ENCODE peak calls at places on chromosomes 2 and 18, in four cellular contexts. X is K562, H is GM12891, A is GM12878. V is an unnamed sample.

GRCh38 chr2:85594715-85595377 is 699 bp upstream of the RNF181 start:
- DNase-seq in X (no peak), H (no peak), A (no peak), V (no peak)

GRCh38 chr2:127626175-127626574 is 19.8 kb upstream of the GPR17 start:
- DNase-seq in X (no peak), H (no peak), A (no peak), V (no peak)

GRCh38 chr18:74976331-74976909 is 232.5 kb downstream of the PTGR3 start:
- DNase-seq in X (no peak), H (no peak), A (no peak), V (no peak)

GRCh38 chr2:128472789-128473174 is 154.1 kb upstream of the HS6ST1 start:
- DNase-seq in X (no peak), H (peak), A (no peak), V (no peak)

GRCh38 chr2:20350105-20350712 is 435 bp downstream of the PUM2 start:
- DNase-seq in X (peak), H (peak), A (no peak), V (peak)

GRCh38 chr2:3078684-3079083 is 298.9 kb downstream of the EIPR1 start:
- DNase-seq in X (no peak), H (no peak), A (no peak), V (no peak)

GRCh38 chr2:1590611-1591460 is 153.5 kb downstream of the PXDN start:
- DNase-seq in X (no peak), H (no peak), A (no peak), V (no peak)

GRCh38 chr2:174012347-174013309 is 47.5 kb upstream of the SP3 start:
- DNase-seq in X (no peak), H (peak), A (no peak), V (no peak)

GRCh38 chr2:83055338-83056010 is 1403.6 kb downstream of the SUCLG1 start:
- DNase-seq in X (no peak), H (no peak), A (no peak), V (no peak)

GRCh38 chr2:162074937-162075688 is 1.1 kb upstream of the DPP4 start:
- DNase-seq in X (no peak), H (no peak), A (no peak), V (no peak)

GRCh38 chr18:72452328-72452727 is 91.8 kb downstream of the CBLN2 start:
- DNase-seq in X (no peak), H (no peak), A (no peak), V (no peak)

GRCh38 chr2:190881480-190882326 is 1.1 kb downstream of the GLS start:
- DNase-seq in X (peak), H (no peak), A (peak), V (peak)

GRCh38 chr2:69211111-69211510 is 175.9 kb downstream of the GFPT1 start:
- DNase-seq in X (no peak), H (no peak), A (no peak), V (no peak)

DNA sequence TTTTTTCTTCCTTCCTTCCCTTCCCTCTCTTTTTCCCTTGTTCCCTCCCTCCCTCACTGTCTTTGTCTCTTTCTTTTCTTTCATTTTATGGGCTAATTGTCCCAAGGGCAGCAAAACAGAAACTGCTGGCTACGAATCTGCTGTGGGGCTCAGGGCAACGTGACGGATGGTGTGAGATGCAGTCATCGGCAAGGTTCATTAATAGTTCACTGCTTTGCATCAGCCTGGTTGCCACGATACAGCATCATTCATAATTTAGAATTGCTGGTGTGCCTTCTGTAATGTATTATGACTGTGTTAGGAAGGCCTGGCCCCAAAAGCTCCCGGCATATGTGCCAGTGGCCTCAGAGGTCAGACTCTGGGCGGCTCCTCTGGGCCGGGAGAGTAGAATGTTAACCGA is 134.7 kb downstream of the NAPG start:
- DNase-seq in X (no peak), H (no peak), A (peak), V (no peak)
- TF ChIP-seq SPI1 in X (no peak), H (no peak), A (no peak), V (no peak)

DNA sequence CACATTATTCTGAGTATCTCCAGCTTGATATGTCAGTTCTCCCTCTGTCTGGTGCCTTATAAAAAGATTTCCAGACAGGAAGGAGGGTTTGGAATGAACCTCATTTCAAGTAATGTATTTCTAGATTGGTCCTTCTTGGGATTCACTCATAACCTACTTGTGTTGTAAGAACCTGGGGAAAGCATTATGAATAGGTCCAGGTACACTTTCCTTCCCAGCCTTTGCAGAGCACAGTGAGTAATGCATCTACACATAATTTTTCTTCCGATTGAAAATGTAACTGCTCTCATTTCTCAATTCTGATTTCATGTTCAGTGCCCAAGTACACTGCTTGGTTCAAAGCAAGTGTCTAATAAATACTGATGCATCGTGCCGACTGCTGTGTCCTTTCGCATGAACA is 25.0 kb upstream of the ACAA2 start:
- DNase-seq in X (no peak), H (no peak), A (no peak), V (no peak)
- TF ChIP-seq SPI1 in X (no peak), H (no peak), A (no peak), V (no peak)

DNA sequence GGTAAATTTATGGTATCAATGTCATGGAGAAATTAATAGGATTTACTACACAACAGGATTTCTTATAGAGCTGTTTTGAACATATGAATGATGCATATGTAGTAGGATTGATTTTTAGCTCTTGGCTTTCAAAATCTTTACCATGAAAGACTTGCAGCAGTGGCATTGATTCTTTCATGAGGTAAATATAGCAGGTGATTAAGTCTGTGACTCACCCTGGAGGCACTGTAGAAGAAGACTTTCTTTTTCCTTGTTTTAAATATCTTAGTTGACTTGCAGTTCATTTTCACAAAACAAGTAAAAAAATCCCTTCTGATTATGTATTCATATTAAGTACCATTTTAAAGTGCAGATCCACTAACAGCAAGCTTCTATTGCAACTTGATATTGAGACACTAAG is 463.0 kb downstream of the FBXO15 start:
- DNase-seq in X (no peak), H (no peak), A (no peak), V (no peak)
- TF ChIP-seq SPI1 in X (no peak), H (no peak), A (no peak), V (no peak)

DNA sequence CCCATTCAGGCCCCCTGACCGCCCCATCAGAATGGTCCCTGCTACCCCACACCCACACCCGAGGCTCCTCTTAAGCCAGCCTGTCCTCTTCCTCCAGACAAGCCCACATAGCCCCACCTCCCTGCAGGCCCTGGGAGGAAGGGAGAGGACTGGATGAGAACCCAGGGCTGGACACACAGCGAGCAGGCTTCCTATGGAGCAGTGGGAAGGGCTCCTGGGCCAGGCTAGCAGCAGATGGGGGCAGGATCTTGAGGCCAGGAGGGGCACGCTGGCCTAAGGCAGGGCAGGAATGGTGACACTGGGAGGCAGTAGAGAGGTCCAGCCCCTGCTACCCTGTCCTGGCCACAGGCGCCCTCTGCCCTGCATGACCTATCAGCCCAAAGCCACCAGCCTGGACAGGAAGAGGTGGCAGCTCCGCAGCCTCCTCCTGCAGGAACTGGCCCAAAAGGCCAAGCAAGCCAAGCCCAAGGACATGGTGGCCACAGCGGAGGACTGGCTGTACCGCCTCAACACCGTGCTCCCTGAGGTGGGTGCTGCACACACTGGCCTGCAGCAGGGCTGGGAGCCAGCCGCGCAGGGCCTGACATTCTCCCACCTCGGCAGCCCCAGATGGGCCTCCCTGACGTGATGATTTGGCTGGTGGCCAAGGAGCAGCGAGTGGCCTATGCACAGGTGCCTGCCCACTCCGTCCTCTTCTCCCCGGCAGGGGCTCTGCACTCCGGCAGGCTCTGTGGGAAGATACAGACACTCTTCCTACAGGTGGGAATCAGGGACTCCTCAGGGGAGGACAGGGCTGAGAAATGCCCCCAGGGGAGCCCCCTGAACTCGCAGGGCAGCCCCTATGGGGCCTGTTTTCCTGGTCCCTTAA is 43.3 kb downstream of the FER1L5 start:
- DNase-seq in X (peak), H (no peak), A (no peak), V (no peak)
- TF ChIP-seq SPI1 in X (no peak), H (no peak), A (no peak), V (no peak)

DNA sequence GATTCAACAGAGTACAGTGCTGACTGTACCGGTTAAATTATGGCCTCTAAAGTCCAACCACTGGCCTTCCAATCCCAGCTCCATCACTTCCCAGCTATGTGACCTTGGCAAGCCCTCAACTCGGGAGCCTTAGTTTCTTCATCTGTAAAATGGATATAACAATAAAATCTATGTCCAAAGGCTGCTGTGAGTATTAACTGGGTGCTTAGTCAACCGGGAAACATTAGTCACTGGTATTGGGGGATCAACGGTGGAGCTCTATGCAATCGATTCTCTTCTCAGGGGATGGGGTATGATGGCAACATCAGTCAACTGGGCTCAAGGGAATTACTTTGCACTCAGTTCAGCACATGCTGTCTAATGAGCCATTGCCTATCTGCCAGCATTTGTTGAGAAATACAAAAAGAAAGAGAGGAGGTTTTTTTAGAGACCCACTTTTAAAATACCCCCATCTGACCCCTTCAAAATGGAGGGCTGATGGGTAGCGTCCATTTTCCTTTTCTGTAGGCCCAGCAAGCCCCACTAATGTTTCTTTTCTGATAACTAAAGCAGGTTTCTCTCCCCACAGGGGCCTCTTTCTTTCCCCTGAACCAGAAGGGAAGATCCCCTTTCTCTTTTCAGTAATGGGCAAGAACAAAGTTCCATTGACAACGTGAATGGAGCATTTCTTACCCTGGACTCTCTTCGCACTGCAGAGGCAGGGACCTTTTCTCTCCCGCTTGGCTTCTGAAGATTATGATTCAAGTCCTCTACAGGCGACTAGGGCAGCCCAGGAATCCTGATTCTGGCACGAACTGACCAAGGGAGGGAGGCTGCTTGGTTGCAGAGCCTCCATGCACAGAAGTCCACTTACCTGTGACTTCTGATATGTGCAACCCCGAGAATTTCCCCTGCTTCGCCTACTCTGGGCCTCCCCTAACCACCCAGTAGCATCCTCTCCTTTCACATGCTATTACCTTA is 8.7 kb upstream of the AGFG1 start:
- DNase-seq in X (no peak), H (no peak), A (no peak), V (no peak)
- TF ChIP-seq SPI1 in X (no peak), H (no peak), A (no peak), V (no peak)

GRCh38 chr2:113164930-113165585 is 8.7 kb upstream of the PSD4 start:
- DNase-seq in X (no peak), H (no peak), A (no peak), V (no peak)
- TF ChIP-seq SPI1 in X (no peak), H (no peak), A (no peak), V (no peak)

GRCh38 chr2:235066895-235067294 is 115.1 kb downstream of the SH3BP4 start:
- DNase-seq in X (no peak), H (no peak), A (no peak), V (no peak)

GRCh38 chr2:235073938-235074337 is 122.1 kb downstream of the SH3BP4 start:
- DNase-seq in X (no peak), H (no peak), A (no peak), V (no peak)

GRCh38 chr2:235064980-235065379 is 113.2 kb downstream of the SH3BP4 start:
- DNase-seq in X (no peak), H (no peak), A (no peak), V (no peak)

GRCh38 chr2:235070063-235070706 is 118.4 kb downstream of the SH3BP4 start:
- DNase-seq in X (no peak), H (no peak), A (no peak), V (no peak)
- TF ChIP-seq SPI1 in X (no peak), H (no peak), A (no peak), V (no peak)

DNA sequence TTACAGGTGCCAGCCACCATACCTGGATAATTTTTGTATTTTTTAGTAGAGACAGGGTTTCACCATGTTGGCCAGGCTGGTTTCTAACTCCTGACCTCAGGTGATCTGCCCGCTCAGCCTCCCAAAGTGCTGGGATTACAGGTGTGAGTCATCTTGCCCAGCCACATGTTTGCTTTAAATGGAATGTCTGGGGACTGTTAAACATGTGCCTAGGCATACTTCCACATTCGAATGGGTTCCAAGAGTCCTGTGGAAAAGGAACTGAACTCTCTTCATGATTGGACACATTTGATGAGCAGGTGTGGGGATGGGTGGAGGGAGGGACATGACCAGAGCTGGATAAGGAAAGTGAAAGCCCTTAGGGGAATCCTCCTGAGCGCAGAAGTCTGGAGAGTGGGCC is 58.4 kb upstream of the GREB1L start:
- DNase-seq in X (no peak), H (no peak), A (no peak), V (no peak)
- TF ChIP-seq SPI1 in X (no peak), H (no peak), A (no peak), V (no peak)